ENCODE peak calls at places on chromosome 18, in nine cellular contexts. F is endothelial cell; Q is Karpas-422; R is activated T-cell treated with anti-CD3 and anti-CD28 coated beads, Interleukin-2, amount 50 U/mL, for 72 hours; V is stromal cell of bone marrow; T is 8988T; D is WERI-Rb-1; C is osteocyte; B is kidney glomerular epithelial cell. W is an unnamed sample.
A peak's percentile ranks its signal among the peaks of the same experiment; 100 is the strongest.

GRCh38 chr18:27794527-27794926 is 382.4 kb downstream of the CDH2 start:
- DNase-seq in R (no peak), D (no peak), C (no peak), Q (no peak), B (no peak), V (no peak), T (no peak), F (no peak), W (no peak)

GRCh38 chr18:74745658-74746403 is 148.2 kb downstream of the ZNF407 start:
- DNase-seq in D (no peak), Q (no peak), R (no peak), F (no peak), T (no peak), V (peak; percentile 41), B (peak; percentile 78), C (no peak), W (no peak)

GRCh38 chr18:44060197-44060596 is 620.5 kb upstream of the SETBP1 start:
- DNase-seq in R (no peak), Q (no peak), C (no peak), D (no peak), T (no peak), F (no peak), B (no peak), V (no peak), W (no peak)

GRCh38 chr18:13219576-13219975 is 1.0 kb downstream of the LDLRAD4 start:
- DNase-seq in D (no peak), R (no peak), F (no peak), C (no peak), V (no peak), Q (peak; percentile 37), B (peak; percentile 60), T (no peak), W (no peak)

GRCh38 chr18:45025108-45025471 is 344.4 kb downstream of the SETBP1 start:
- DNase-seq in R (no peak), Q (no peak), F (no peak), C (no peak), D (no peak), B (no peak), T (no peak), V (no peak), W (no peak)

GRCh38 chr18:59616501-59616900 is 80.7 kb downstream of the CCBE1 start:
- DNase-seq in F (no peak), T (no peak), B (no peak), Q (no peak), R (no peak), D (no peak), C (no peak), V (no peak), W (no peak)

GRCh38 chr18:77145364-77145901 is 12.8 kb upstream of the MBP start:
- DNase-seq in R (no peak), F (no peak), T (no peak), B (no peak), V (no peak), Q (no peak), D (no peak), C (peak; percentile 69), W (no peak)

GRCh38 chr18:77776104-77776503 is 526.5 kb downstream of the GALR1 start:
- DNase-seq in Q (no peak), B (no peak), R (no peak), V (no peak), C (no peak), T (no peak), D (no peak), F (no peak), W (no peak)

GRCh38 chr18:23504720-23505119 is 1.4 kb downstream of the RMC1 start:
- DNase-seq in F (no peak), R (no peak), Q (no peak), B (no peak), T (no peak), V (no peak), D (no peak), C (no peak), W (peak; percentile 79)

GRCh38 chr18:67574749-67575148 is 58.2 kb upstream of the DSEL start:
- DNase-seq in F (no peak), D (no peak), C (no peak), R (no peak), T (no peak), Q (no peak), B (no peak), V (no peak), W (no peak)

GRCh38 chr18:40159141-40160017 is 1795.7 kb upstream of the PIK3C3 start:
- DNase-seq in F (peak; percentile 5), D (no peak), B (peak; percentile 4), V (peak; percentile 1), R (no peak), C (no peak), T (no peak), Q (peak; percentile 57), W (no peak)

GRCh38 chr18:79631096-79631507 is 48.5 kb upstream of the CTDP1 start:
- DNase-seq in T (no peak), Q (no peak), V (no peak), F (no peak), D (peak; percentile 3), B (no peak), C (no peak), R (no peak), W (no peak)

GRCh38 chr18:74234326-74235171 is 57.2 kb downstream of the CYB5A start:
- DNase-seq in Q (no peak), D (no peak), C (no peak), R (no peak), F (no peak), V (peak; percentile 66), T (no peak), B (peak; percentile 92), W (no peak)

GRCh38 chr18:69956037-69956436 is 8.4 kb upstream of the CD226 start:
- DNase-seq in R (no peak), V (no peak), C (no peak), T (no peak), D (no peak), F (no peak), Q (no peak), B (peak; percentile 37), W (no peak)

GRCh38 chr18:74541703-74542555 is 7.6 kb downstream of the CNDP1 start:
- DNase-seq in T (no peak), R (no peak), Q (no peak), V (no peak), C (no peak), F (no peak), D (no peak), B (no peak), W (no peak)

GRCh38 chr18:35693829-35694228 is 112.3 kb downstream of the GALNT1 start:
- DNase-seq in T (no peak), D (no peak), B (no peak), V (no peak), R (no peak), F (no peak), C (no peak), Q (no peak), W (no peak)

GRCh38 chr18:62387257-62387656 is 62.1 kb downstream of the TNFRSF11A start:
- DNase-seq in R (no peak), Q (no peak), F (no peak), C (no peak), T (no peak), D (no peak), V (no peak), B (no peak), W (no peak)

GRCh38 chr18:61602836-61603235 is 269.6 kb downstream of the CDH20 start:
- DNase-seq in T (no peak), R (no peak), C (no peak), Q (no peak), D (no peak), B (no peak), V (no peak), F (no peak), W (no peak)

GRCh38 chr18:54734059-54734458 is 94.2 kb upstream of the RAB27B start:
- DNase-seq in T (no peak), V (peak; percentile 94), B (peak; percentile 35), Q (no peak), D (no peak), F (no peak), C (no peak), R (no peak), W (no peak)

W was measured in GM13977.